ENCODE peak calls at places on chromosomes 12 and 14, in nine cellular contexts. A is esophagus squamous epithelium, E is suprapubic skin, I is HepG2, F is stomach, R is A549, O is uterus, M is erythroblast, D is sigmoid colon. V is an unnamed sample.

GRCh38 chr12:69623970-69624369 is 13.3 kb upstream of the LRRC10 start:
- DNase-seq in O (no peak), R (no peak), E (no peak), D (no peak), A (no peak), M (peak), I (no peak), F (peak), V (peak)

GRCh38 chr14:33918256-33918655 is 32.6 kb downstream of the EGLN3 start:
- DNase-seq in O (no peak), A (no peak), M (no peak), D (no peak), R (no peak), I (no peak), F (no peak), E (no peak), V (no peak)

GRCh38 chr12:46494424-46494823 is 121.9 kb upstream of the SLC38A2 start:
- DNase-seq in E (no peak), I (peak), M (no peak), O (no peak), D (no peak), A (no peak), F (no peak), R (peak), V (no peak)

GRCh38 chr14:93105362-93105761 is 10.4 kb downstream of the ITPK1 start:
- DNase-seq in A (no peak), D (no peak), I (no peak), O (no peak), R (no peak), E (no peak), F (peak), M (no peak), V (peak)

GRCh38 chr12:359091-359490 is 30.0 kb downstream of the KDM5A start:
- DNase-seq in E (no peak), O (no peak), A (no peak), F (no peak), D (no peak), R (peak), M (no peak), I (no peak), V (no peak)

GRCh38 chr12:28242888-28243633 is 52.8 kb downstream of the CCDC91 start:
- DNase-seq in A (no peak), E (no peak), F (peak), O (no peak), M (peak), R (no peak), I (no peak), D (no peak), V (no peak)

GRCh38 chr12:103928736-103929050 is 1.5 kb upstream of the HSP90B1 start:
- DNase-seq in D (no peak), F (peak), O (peak), R (no peak), A (peak), I (no peak), M (peak), E (no peak), V (no peak)

GRCh38 chr12:15428632-15429031 is 106.3 kb downstream of the PTPRO start:
- DNase-seq in M (no peak), E (no peak), O (no peak), I (no peak), R (no peak), D (no peak), A (no peak), F (no peak), V (no peak)

GRCh38 chr12:20601668-20602280 is 93.4 kb upstream of the SLCO1C1 start:
- DNase-seq in D (no peak), R (peak), A (no peak), I (peak), E (no peak), M (peak), O (no peak), F (no peak), V (no peak)

GRCh38 chr14:96592591-96593388 is 90.6 kb downstream of the PAPOLA start:
- DNase-seq in M (peak), R (peak), D (peak), I (peak), A (no peak), E (peak), F (peak), O (no peak), V (no peak)

GRCh38 chr12:77151030-77151429 is 85.7 kb upstream of the E2F7 start:
- DNase-seq in R (no peak), I (no peak), A (no peak), O (no peak), M (no peak), F (no peak), D (no peak), E (no peak), V (no peak)

GRCh38 chr14:91367173-91368171 is 50.1 kb downstream of the CCDC88C start:
- DNase-seq in R (peak), E (no peak), A (no peak), D (no peak), I (no peak), F (peak), M (no peak), O (no peak), V (no peak)

GRCh38 chr14:38391334-38391733 is 135.4 kb upstream of the CLEC14A start:
- DNase-seq in E (no peak), I (no peak), A (no peak), D (no peak), R (no peak), F (no peak), M (no peak), O (no peak), V (no peak)

GRCh38 chr14:72576258-72576657 is 317.6 kb downstream of the DPF3 start:
- DNase-seq in O (no peak), D (no peak), F (no peak), R (no peak), A (no peak), I (no peak), E (no peak), M (no peak), V (no peak)

GRCh38 chr12:123031171-123031845 is 50.8 kb downstream of the ARL6IP4 start:
- DNase-seq in R (no peak), I (no peak), M (no peak), F (no peak), E (no peak), D (no peak), O (no peak), A (no peak), V (no peak)

GRCh38 chr12:100797246-100797645 is 2.7 kb downstream of the ANO4 start:
- DNase-seq in A (no peak), E (no peak), D (no peak), M (no peak), F (no peak), R (no peak), I (no peak), O (no peak), V (no peak)

GRCh38 chr12:106987846-106988245 is 900 bp upstream of the MTERF2 start:
- DNase-seq in F (peak), R (no peak), A (no peak), M (no peak), I (no peak), D (no peak), O (no peak), E (no peak), V (no peak)

GRCh38 chr14:61420326-61420725 is 98.9 kb downstream of the PRKCH start:
- DNase-seq in A (no peak), R (peak), M (no peak), F (no peak), I (no peak), O (no peak), D (no peak), E (no peak), V (no peak)
- TF ChIP-seq POLR2A in A (no peak), R (no peak), M (no peak), F (no peak), I (no peak), O (no peak), D (no peak), E (no peak), V (no peak)

GRCh38 chr12:3872800-3873636 is at the start of gene PARP11:
- DNase-seq in O (peak), I (peak), R (peak), A (peak), D (peak), F (peak), E (peak), M (peak), V (peak)
- TF ChIP-seq POLR2A in O (peak), I (peak), R (peak), A (no peak), D (peak), F (no peak), E (no peak), M (peak), V (peak)

GRCh38 chr14:56334458-56334857 is 216.2 kb downstream of the PELI2 start:
- DNase-seq in A (no peak), D (no peak), I (no peak), R (no peak), M (no peak), O (no peak), F (no peak), E (no peak), V (no peak)

GRCh38 chr14:56328021-56328420 is 209.8 kb downstream of the PELI2 start:
- DNase-seq in D (no peak), F (no peak), R (no peak), I (no peak), M (no peak), O (no peak), E (no peak), A (no peak), V (no peak)

GRCh38 chr14:56331815-56332214 is 213.6 kb downstream of the PELI2 start:
- DNase-seq in F (no peak), M (no peak), O (no peak), E (no peak), A (no peak), I (no peak), R (no peak), D (no peak), V (no peak)

GRCh38 chr14:56338674-56339073 is 220.5 kb downstream of the PELI2 start:
- DNase-seq in E (no peak), D (no peak), F (no peak), A (no peak), M (no peak), I (no peak), O (no peak), R (no peak), V (no peak)

GRCh38 chr14:56333361-56334279 is 215.4 kb downstream of the PELI2 start:
- DNase-seq in A (no peak), E (no peak), O (no peak), R (peak), D (no peak), F (no peak), M (no peak), I (peak), V (no peak)
- TF ChIP-seq POLR2A in A (no peak), E (no peak), O (no peak), R (no peak), D (no peak), F (no peak), M (no peak), I (no peak), V (no peak)

DNA sequence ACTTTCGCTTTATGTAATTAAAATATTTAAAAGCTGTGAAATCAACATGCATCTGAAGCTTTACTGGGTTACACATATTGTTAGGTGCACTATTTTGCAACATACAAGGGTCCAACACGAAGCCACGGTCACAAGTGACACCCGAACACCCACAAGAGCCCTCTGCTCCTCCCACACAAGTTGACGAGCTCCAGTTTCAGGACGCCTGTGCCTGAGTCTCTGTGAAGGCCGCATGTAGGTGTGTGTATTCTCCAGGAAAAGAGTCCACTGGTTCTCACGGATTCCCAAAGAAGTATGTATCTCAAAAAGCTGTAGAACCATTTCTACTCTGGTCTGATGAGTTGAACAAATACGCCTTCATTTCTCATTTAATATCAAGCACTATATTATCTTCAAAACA is 12.0 kb downstream of the SLC15A4 start:
- DNase-seq in M (no peak), D (peak), E (no peak), I (no peak), O (no peak), F (no peak), R (no peak), A (no peak), V (no peak)
- TF ChIP-seq POLR2A in M (no peak), D (no peak), E (no peak), I (no peak), O (no peak), F (no peak), R (no peak), A (no peak), V (no peak)

GRCh38 chr12:57590536-57590891 is 478 bp upstream of the PIP4K2C start:
- DNase-seq in M (no peak), A (no peak), E (no peak), F (no peak), R (no peak), D (no peak), O (no peak), I (no peak), V (no peak)

GRCh38 chr12:57593187-57593586 is 2.2 kb downstream of the PIP4K2C start:
- DNase-seq in F (no peak), R (no peak), I (no peak), M (no peak), E (no peak), A (no peak), D (no peak), O (no peak), V (no peak)

GRCh38 chr12:57591567-57592325 is 754 bp downstream of the PIP4K2C start:
- DNase-seq in M (peak), I (no peak), D (no peak), O (no peak), F (peak), A (no peak), E (no peak), R (no peak), V (no peak)

GRCh38 chr12:57592551-57593165 is 1.7 kb downstream of the PIP4K2C start:
- DNase-seq in A (no peak), M (no peak), F (no peak), I (no peak), E (no peak), D (no peak), R (no peak), O (no peak), V (no peak)

DNA sequence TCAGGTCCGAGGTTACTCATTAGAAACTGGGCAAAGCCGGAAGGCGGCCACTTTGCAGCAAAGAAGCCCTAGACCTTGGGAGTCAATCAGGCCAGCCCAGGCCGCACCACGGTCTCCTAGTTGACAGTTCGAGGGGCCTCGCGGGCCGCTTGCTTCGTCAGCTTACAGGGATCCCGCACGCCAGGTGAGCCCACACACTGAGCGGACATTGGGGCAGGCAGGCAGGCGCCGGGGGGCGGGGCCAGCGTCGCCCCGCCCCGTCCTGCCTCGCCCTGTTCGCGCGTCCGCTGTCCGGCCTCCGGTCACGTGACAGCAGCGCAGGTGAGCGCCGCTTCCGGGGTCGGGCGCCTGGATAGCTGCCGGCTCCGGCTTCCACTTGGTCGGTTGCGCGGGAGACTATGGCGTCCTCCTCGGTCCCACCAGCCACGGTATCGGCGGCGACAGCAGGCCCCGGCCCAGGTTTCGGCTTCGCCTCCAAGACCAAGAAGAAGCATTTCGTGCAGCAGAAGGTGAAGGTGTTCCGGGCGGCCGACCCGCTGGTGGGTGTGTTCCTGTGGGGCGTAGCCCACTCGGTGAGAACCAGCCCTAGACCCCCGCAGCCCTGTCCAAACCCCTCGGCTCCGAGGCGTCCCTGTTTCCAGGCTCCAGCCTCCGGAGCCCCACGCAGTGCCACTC is at the start of gene PIP4K2C:
- DNase-seq in R (peak), D (peak), M (peak), E (peak), A (no peak), I (peak), O (peak), F (peak), V (peak)
- TF ChIP-seq POLR2A in R (peak), D (no peak), M (peak), E (no peak), A (no peak), I (peak), O (peak), F (no peak), V (peak)

DNA sequence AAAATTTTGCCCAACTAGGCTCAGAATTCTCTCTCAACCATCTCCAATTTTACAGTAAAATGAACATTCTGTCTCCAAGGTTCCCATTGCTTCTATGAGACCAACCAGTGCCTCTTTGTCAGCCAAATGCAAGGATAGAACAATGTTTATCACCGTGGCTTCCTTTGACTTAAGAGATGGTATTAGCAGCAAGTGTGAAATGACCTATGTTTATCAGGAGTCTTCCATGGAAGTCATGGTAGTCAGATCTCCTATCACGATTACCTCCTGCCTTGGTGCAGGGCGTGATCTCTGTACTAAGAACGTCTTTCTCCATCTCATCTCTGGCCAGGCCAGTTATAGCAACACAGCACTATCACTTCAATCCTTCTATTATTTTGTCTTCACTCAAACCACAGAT is 6.1 kb upstream of the BCL2L14 start:
- DNase-seq in E (no peak), D (peak), A (no peak), R (no peak), M (no peak), O (no peak), F (no peak), I (no peak), V (no peak)
- TF ChIP-seq POLR2A in E (no peak), D (no peak), A (no peak), R (no peak), M (no peak), O (no peak), F (no peak), I (no peak), V (no peak)

GRCh38 chr14:22871200-22871961 is at the start of gene LRP10:
- DNase-seq in I (peak), R (peak), A (peak), F (peak), O (peak), E (peak), M (peak), D (peak), V (peak)
- TF ChIP-seq POLR2A in I (no peak), R (peak), A (no peak), F (no peak), O (peak), E (no peak), M (peak), D (peak), V (peak)

GRCh38 chr14:24096545-24097181 is 2.6 kb downstream of the PCK2 start:
- DNase-seq in M (no peak), F (no peak), I (no peak), O (no peak), A (no peak), E (no peak), R (no peak), D (no peak), V (no peak)

GRCh38 chr14:24094839-24095195 is 706 bp downstream of the PCK2 start:
- DNase-seq in E (no peak), F (no peak), D (no peak), R (no peak), M (peak), I (no peak), A (no peak), O (no peak), V (no peak)

GRCh38 chr14:24092960-24093900 is 881 bp upstream of the PCK2 start:
- DNase-seq in E (no peak), M (no peak), I (no peak), A (no peak), O (no peak), F (no peak), R (no peak), D (peak), V (no peak)

GRCh38 chr14:24093901-24094838 is at the start of gene PCK2:
- DNase-seq in A (peak), I (peak), O (peak), E (peak), M (peak), D (peak), R (peak), F (peak), V (peak)

DNA sequence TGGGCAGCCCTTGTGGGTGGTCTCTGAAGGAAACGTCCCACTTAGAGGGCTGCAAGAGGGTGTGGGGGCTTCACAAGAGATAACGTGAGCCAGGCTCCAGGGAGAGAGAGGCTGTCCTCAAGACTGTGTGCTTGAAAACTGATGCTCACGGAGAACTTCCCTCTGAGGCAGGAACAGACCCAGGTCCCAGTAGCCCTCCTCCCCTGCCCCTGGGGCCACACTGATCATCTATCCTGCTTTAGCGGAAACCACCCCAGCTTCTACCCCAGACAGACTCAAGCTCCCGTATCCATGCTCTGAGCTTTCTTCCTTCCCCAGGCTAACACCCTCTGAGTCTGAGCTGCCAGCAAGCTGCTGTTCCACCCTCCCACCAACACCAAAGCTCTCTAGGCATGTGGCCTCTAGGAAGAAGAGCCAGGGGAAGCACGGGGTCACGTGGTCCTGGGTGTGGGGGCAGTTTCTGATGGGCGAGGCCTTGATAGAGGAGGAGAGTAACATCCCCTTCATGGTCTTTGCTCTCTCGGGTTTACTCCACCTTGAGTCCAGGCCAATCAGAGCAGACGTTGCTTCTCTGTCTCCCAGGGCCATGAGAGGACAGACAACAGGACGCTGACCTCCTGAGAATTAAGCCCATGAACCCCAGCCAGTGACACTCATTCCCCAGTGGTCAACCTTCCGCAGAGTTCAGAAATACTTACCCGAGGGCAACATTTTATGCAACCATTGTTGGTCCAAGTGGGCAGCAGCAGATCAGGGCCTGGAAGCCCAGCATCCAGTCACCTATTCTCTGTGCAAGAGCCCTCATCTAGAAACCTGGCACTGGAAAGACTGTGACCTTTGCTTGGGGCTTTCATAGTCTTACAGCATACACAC is 1.3 kb downstream of the PCK2 start:
- DNase-seq in O (peak), A (no peak), R (peak), M (peak), E (no peak), F (no peak), I (peak), D (no peak), V (peak)
- TF ChIP-seq POLR2A in O (no peak), A (no peak), R (no peak), M (peak), E (no peak), F (no peak), I (no peak), D (peak), V (peak)

GRCh38 chr14:77799863-77800730 is at the start of gene ADCK1:
- DNase-seq in E (peak), O (peak), R (peak), A (peak), F (peak), M (peak), I (peak), D (peak), V (peak)
- TF ChIP-seq POLR2A in E (no peak), O (peak), R (peak), A (no peak), F (no peak), M (peak), I (peak), D (no peak), V (peak)